ENCODE peak calls at places on chromosomes 13 and 19, in eight cellular contexts. One of them, this sample, is unnamed.

GRCh38 chr19:48133094-48133493 is 22.5 kb upstream of the PLA2G4C start:
- DNase-seq in mammary epithelial cell: no peak
- DNase-seq in psoas muscle: no peak
- DNase-seq in left ventricle myocardium inferior: no peak
- DNase-seq in heart right ventricle: no peak
- DNase-seq in left lung: no peak
- DNase-seq in OCI-LY7: no peak
- DNase-seq in esophagus squamous epithelium: no peak
- DNase-seq in this sample: no peak

GRCh38 chr13:64369121-64369520 is 2861.0 kb downstream of the PCDH9 start:
- DNase-seq in mammary epithelial cell: no peak
- DNase-seq in psoas muscle: no peak
- DNase-seq in left ventricle myocardium inferior: no peak
- DNase-seq in heart right ventricle: no peak
- DNase-seq in left lung: no peak
- DNase-seq in OCI-LY7: no peak
- DNase-seq in esophagus squamous epithelium: no peak
- DNase-seq in this sample: no peak

GRCh38 chr19:13058951-13059660 is 43.6 kb downstream of the LYL1 start:
- DNase-seq in mammary epithelial cell: no peak
- DNase-seq in psoas muscle: no peak
- DNase-seq in left ventricle myocardium inferior: no peak
- DNase-seq in heart right ventricle: no peak
- DNase-seq in left lung: no peak
- DNase-seq in OCI-LY7: no peak
- DNase-seq in esophagus squamous epithelium: no peak
- DNase-seq in this sample: peak; percentile 50

GRCh38 chr19:49638360-49638759 is 1.6 kb downstream of the RRAS start:
- DNase-seq in mammary epithelial cell: no peak
- DNase-seq in psoas muscle: no peak
- DNase-seq in left ventricle myocardium inferior: no peak
- DNase-seq in heart right ventricle: peak; percentile 32
- DNase-seq in left lung: no peak
- DNase-seq in OCI-LY7: no peak
- DNase-seq in esophagus squamous epithelium: no peak
- DNase-seq in this sample: peak; percentile 69

GRCh38 chr13:108961542-108962125 is 332.2 kb downstream of the MYO16 start:
- DNase-seq in mammary epithelial cell: peak; percentile 50
- DNase-seq in psoas muscle: no peak
- DNase-seq in left ventricle myocardium inferior: no peak
- DNase-seq in heart right ventricle: no peak
- DNase-seq in left lung: no peak
- DNase-seq in OCI-LY7: peak; percentile 47
- DNase-seq in esophagus squamous epithelium: no peak
- DNase-seq in this sample: peak; percentile 74

GRCh38 chr19:28472843-28473242 is 740.1 kb downstream of the UQCRFS1 start:
- DNase-seq in mammary epithelial cell: no peak
- DNase-seq in psoas muscle: no peak
- DNase-seq in left ventricle myocardium inferior: peak; percentile 36
- DNase-seq in heart right ventricle: no peak
- DNase-seq in left lung: peak; percentile 69
- DNase-seq in OCI-LY7: no peak
- DNase-seq in esophagus squamous epithelium: no peak
- DNase-seq in this sample: no peak

GRCh38 chr19:35995655-35995993 is 636 bp downstream of the SDHAF1 start:
- DNase-seq in mammary epithelial cell: peak; percentile 44
- DNase-seq in psoas muscle: peak; percentile 46
- DNase-seq in left ventricle myocardium inferior: peak; percentile 25
- DNase-seq in heart right ventricle: peak; percentile 29
- DNase-seq in left lung: no peak
- DNase-seq in OCI-LY7: peak; percentile 59
- DNase-seq in esophagus squamous epithelium: no peak
- DNase-seq in this sample: peak; percentile 80

GRCh38 chr19:45160870-45161714 is at the start of gene NKPD1:
- DNase-seq in mammary epithelial cell: no peak
- DNase-seq in psoas muscle: no peak
- DNase-seq in left ventricle myocardium inferior: no peak
- DNase-seq in heart right ventricle: no peak
- DNase-seq in left lung: peak; percentile 52
- DNase-seq in OCI-LY7: no peak
- DNase-seq in esophagus squamous epithelium: no peak
- DNase-seq in this sample: no peak

GRCh38 chr13:108895220-108895704 is 265.9 kb downstream of the MYO16 start:
- DNase-seq in mammary epithelial cell: peak; percentile 65
- DNase-seq in psoas muscle: no peak
- DNase-seq in left ventricle myocardium inferior: no peak
- DNase-seq in heart right ventricle: no peak
- DNase-seq in left lung: no peak
- DNase-seq in OCI-LY7: peak; percentile 35
- DNase-seq in esophagus squamous epithelium: no peak
- DNase-seq in this sample: peak; percentile 57

GRCh38 chr19:10290439-10290875 is 705 bp downstream of the ICAM5 start:
- DNase-seq in mammary epithelial cell: no peak
- DNase-seq in psoas muscle: no peak
- DNase-seq in left ventricle myocardium inferior: no peak
- DNase-seq in heart right ventricle: no peak
- DNase-seq in left lung: no peak
- DNase-seq in OCI-LY7: no peak
- DNase-seq in esophagus squamous epithelium: no peak
- DNase-seq in this sample: peak; percentile 40

GRCh38 chr13:29471551-29471950 is 123.9 kb downstream of the SLC7A1 start:
- DNase-seq in mammary epithelial cell: no peak
- DNase-seq in psoas muscle: no peak
- DNase-seq in left ventricle myocardium inferior: no peak
- DNase-seq in heart right ventricle: no peak
- DNase-seq in left lung: no peak
- DNase-seq in OCI-LY7: peak; percentile 62
- DNase-seq in esophagus squamous epithelium: no peak
- DNase-seq in this sample: no peak

GRCh38 chr19:9498183-9498902 is at the start of gene ZNF560:
- DNase-seq in mammary epithelial cell: peak; percentile 2
- DNase-seq in psoas muscle: no peak
- DNase-seq in left ventricle myocardium inferior: no peak
- DNase-seq in heart right ventricle: no peak
- DNase-seq in left lung: no peak
- DNase-seq in OCI-LY7: no peak
- DNase-seq in esophagus squamous epithelium: no peak
- DNase-seq in this sample: no peak

GRCh38 chr13:63628310-63628709 is 2212.7 kb upstream of the PCDH20 start:
- DNase-seq in mammary epithelial cell: no peak
- DNase-seq in psoas muscle: no peak
- DNase-seq in left ventricle myocardium inferior: no peak
- DNase-seq in heart right ventricle: no peak
- DNase-seq in left lung: no peak
- DNase-seq in OCI-LY7: no peak
- DNase-seq in esophagus squamous epithelium: no peak
- DNase-seq in this sample: no peak

GRCh38 chr19:12133069-12133468 is 7.1 kb downstream of the ZNF20 start:
- DNase-seq in mammary epithelial cell: no peak
- DNase-seq in psoas muscle: no peak
- DNase-seq in left ventricle myocardium inferior: no peak
- DNase-seq in heart right ventricle: no peak
- DNase-seq in left lung: no peak
- DNase-seq in OCI-LY7: no peak
- DNase-seq in esophagus squamous epithelium: no peak
- DNase-seq in this sample: no peak

GRCh38 chr19:18418725-18419194 is 438 bp upstream of the SSBP4 start:
- DNase-seq in mammary epithelial cell: no peak
- DNase-seq in psoas muscle: peak; percentile 56
- DNase-seq in left ventricle myocardium inferior: no peak
- DNase-seq in heart right ventricle: peak; percentile 47
- DNase-seq in left lung: no peak
- DNase-seq in OCI-LY7: no peak
- DNase-seq in esophagus squamous epithelium: no peak
- DNase-seq in this sample: no peak

GRCh38 chr19:12656899-12657571 is 9.5 kb downstream of the MAN2B1 start:
- DNase-seq in mammary epithelial cell: no peak
- DNase-seq in psoas muscle: no peak
- DNase-seq in left ventricle myocardium inferior: no peak
- DNase-seq in heart right ventricle: no peak
- DNase-seq in left lung: no peak
- DNase-seq in OCI-LY7: peak; percentile 36
- DNase-seq in esophagus squamous epithelium: no peak
- DNase-seq in this sample: no peak

GRCh38 chr13:113794764-113795173 is 35.7 kb downstream of the TMEM255B start:
- DNase-seq in mammary epithelial cell: no peak
- DNase-seq in psoas muscle: no peak
- DNase-seq in left ventricle myocardium inferior: no peak
- DNase-seq in heart right ventricle: no peak
- DNase-seq in left lung: no peak
- DNase-seq in OCI-LY7: no peak
- DNase-seq in esophagus squamous epithelium: no peak
- DNase-seq in this sample: no peak

GRCh38 chr19:29576761-29577661 is 29.1 kb upstream of the POP4 start:
- DNase-seq in mammary epithelial cell: peak; percentile 43
- DNase-seq in psoas muscle: no peak
- DNase-seq in left ventricle myocardium inferior: no peak
- DNase-seq in heart right ventricle: no peak
- DNase-seq in left lung: no peak
- DNase-seq in OCI-LY7: no peak
- DNase-seq in esophagus squamous epithelium: no peak
- DNase-seq in this sample: no peak

GRCh38 chr19:5953680-5954213 is 24.2 kb downstream of the RANBP3 start:
- DNase-seq in mammary epithelial cell: peak; percentile 41
- DNase-seq in psoas muscle: no peak
- DNase-seq in left ventricle myocardium inferior: no peak
- DNase-seq in heart right ventricle: no peak
- DNase-seq in left lung: no peak
- DNase-seq in OCI-LY7: no peak
- DNase-seq in esophagus squamous epithelium: no peak
- DNase-seq in this sample: no peak
- H3K4me1 ChIP-seq in mammary epithelial cell: peaks cover 15% of the 10 kb centered on the region
- H3K4me1 ChIP-seq in psoas muscle: peaks cover 60% of the 10 kb centered on the region
- H3K4me1 ChIP-seq in left ventricle myocardium inferior: peaks cover 100% of the 10 kb centered on the region
- H3K4me1 ChIP-seq in heart right ventricle: peaks cover 99% of the 10 kb centered on the region
- H3K4me1 ChIP-seq in left lung: peaks cover 86% of the 10 kb centered on the region
- H3K4me1 ChIP-seq in OCI-LY7: peaks cover 81% of the 10 kb centered on the region
- H3K4me1 ChIP-seq in esophagus squamous epithelium: peaks cover 49% of the 10 kb centered on the region
- H3K4me1 ChIP-seq in this sample: peaks cover 87% of the 10 kb centered on the region

DNA sequence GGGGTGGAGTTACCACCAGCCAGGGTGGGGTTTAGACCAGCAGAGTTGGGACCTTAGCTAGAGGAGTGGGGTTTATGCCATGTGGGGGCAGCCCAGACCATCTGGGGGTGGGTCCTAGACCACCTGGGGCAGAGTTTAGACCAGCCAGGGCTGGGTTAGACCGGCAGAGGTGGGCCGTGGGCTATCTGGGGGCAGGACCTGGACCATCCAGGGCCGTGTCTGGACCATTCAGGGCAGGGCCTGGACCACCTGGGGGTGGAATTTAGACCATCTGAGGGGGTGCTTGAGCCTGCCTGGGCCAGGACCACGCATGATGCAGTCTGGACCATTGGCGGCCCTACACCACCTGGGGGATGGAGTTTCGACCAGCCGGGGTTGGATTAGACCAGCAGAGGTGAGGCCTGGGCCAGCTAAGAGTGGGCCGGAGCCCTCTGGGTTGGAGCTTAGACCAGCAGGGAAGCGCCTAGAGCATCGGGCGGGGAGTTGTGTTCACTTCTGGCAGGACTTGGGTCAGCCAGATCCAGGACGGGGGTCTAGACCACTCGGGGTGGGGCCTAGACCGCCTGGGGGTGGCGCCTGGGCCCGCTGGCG is 9.9 kb upstream of the CACNG6 start:
- DNase-seq in mammary epithelial cell: no peak
- DNase-seq in psoas muscle: no peak
- DNase-seq in left ventricle myocardium inferior: no peak
- DNase-seq in heart right ventricle: no peak
- DNase-seq in left lung: no peak
- DNase-seq in OCI-LY7: no peak
- DNase-seq in esophagus squamous epithelium: no peak
- DNase-seq in this sample: no peak
- H3K27ac ChIP-seq in mammary epithelial cell: no peak overlapping the region
- H3K27ac ChIP-seq in psoas muscle: peak overlapping the region; percentile 71
- H3K27ac ChIP-seq in left ventricle myocardium inferior: peak overlapping the region; percentile 48
- H3K27ac ChIP-seq in heart right ventricle: no peak overlapping the region
- H3K27ac ChIP-seq in left lung: no peak overlapping the region
- H3K27ac ChIP-seq in OCI-LY7: no peak overlapping the region
- H3K27ac ChIP-seq in esophagus squamous epithelium: no peak overlapping the region
- H3K27ac ChIP-seq in this sample: no peak overlapping the region

DNA sequence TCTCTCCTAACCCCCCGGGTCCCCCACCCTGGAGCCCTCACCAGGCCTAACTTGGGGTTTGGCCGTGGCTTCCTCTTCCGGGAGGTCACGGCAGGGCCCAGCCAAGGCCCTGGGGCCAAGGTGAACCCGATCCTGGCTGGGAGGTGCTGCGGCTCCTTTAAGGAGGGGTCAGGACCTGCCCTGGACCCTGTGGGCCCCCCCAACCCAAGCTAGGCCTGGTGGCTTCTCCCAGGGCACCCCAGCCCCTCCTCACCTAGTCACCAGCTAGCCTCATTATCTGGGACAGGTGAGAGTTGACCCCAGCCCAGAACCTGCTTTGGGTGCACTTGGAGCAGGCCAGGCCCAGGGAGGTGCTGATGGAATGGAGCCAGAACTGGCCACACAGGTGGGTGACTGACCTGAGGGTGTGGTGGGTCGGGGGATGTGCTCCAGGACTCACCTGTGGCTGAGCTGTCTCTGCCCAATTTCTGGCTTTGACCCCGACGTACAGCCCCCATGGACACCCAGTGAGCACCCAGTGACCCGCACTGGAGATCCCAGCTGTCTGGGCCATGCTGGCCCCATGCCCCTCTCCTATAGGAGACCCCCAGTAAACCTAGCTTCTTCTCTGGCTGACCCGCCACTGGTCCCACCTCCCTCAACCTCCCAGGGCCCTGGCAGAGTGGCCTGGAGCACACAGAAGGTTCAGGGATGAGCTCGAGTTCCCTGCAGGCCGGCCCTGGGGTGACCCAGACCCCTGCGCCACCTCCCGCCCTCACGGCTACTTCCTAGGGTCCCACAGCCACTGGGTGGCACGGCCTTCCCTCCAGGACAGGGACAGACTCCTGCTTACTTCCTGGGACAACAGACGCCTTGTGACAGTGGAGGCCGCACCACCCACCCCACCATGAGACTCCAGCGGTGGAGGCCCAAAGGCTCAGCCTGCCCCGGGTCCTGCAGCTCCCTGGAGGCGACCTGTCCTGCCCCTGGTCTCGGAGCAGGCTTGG is 6.7 kb upstream of the MKNK2 start:
- DNase-seq in mammary epithelial cell: no peak
- DNase-seq in psoas muscle: no peak
- DNase-seq in left ventricle myocardium inferior: no peak
- DNase-seq in heart right ventricle: no peak
- DNase-seq in left lung: no peak
- DNase-seq in OCI-LY7: no peak
- DNase-seq in esophagus squamous epithelium: no peak
- DNase-seq in this sample: no peak
- H3K4me1 ChIP-seq in mammary epithelial cell: peaks cover 64% of the 10 kb centered on the region
- H3K4me1 ChIP-seq in psoas muscle: peaks cover 49% of the 10 kb centered on the region
- H3K4me1 ChIP-seq in left ventricle myocardium inferior: peaks cover 89% of the 10 kb centered on the region
- H3K4me1 ChIP-seq in heart right ventricle: peaks cover 85% of the 10 kb centered on the region
- H3K4me1 ChIP-seq in left lung: peaks cover 79% of the 10 kb centered on the region
- H3K4me1 ChIP-seq in OCI-LY7: peaks cover 72% of the 10 kb centered on the region
- H3K4me1 ChIP-seq in esophagus squamous epithelium: peaks cover 78% of the 10 kb centered on the region
- H3K4me1 ChIP-seq in this sample: peaks cover 33% of the 10 kb centered on the region

DNA sequence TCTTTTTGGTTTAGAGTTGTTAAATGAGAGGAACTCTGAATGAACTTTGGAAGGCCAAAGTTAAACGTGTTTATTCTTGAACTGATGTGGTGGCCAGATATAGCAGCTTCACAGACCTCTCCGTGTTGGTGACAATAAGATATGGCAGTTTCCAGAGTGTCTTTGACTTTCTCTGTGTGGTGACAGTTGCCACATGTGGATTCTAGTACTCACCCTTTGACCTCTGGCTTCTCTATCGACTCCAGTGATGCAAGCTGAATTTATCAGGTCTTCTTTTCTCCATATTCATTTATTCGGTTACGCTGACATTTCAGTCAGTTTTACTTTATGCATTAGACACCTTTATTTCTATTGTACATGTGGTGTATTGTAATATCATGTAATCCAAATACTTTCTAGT is 1469.5 kb downstream of the SLITRK1 start:
- DNase-seq in mammary epithelial cell: no peak
- DNase-seq in psoas muscle: no peak
- DNase-seq in left ventricle myocardium inferior: no peak
- DNase-seq in heart right ventricle: no peak
- DNase-seq in left lung: no peak
- DNase-seq in OCI-LY7: no peak
- DNase-seq in esophagus squamous epithelium: no peak
- DNase-seq in this sample: no peak
- H3K27ac ChIP-seq in mammary epithelial cell: no peak overlapping the region
- H3K27ac ChIP-seq in psoas muscle: no peak overlapping the region
- H3K27ac ChIP-seq in left ventricle myocardium inferior: no peak overlapping the region
- H3K27ac ChIP-seq in heart right ventricle: no peak overlapping the region
- H3K27ac ChIP-seq in left lung: no peak overlapping the region
- H3K27ac ChIP-seq in OCI-LY7: no peak overlapping the region
- H3K27ac ChIP-seq in esophagus squamous epithelium: no peak overlapping the region
- H3K27ac ChIP-seq in this sample: no peak overlapping the region

This sample was measured in neural progenitor cell.